ENCODE peak calls at places on chromosomes 3 and 15, in eight cellular contexts. One of them, this sample, is unnamed.

GRCh38 chr3:115975353-115975752 is 352.0 kb downstream of the GAP43 start:
- DNase-seq in sigmoid colon: no peak
- DNase-seq in GM23338: no peak
- DNase-seq in endothelial cell of umbilical vein: no peak
- DNase-seq in GM12891: no peak
- DNase-seq in HL-60: no peak
- DNase-seq in transverse colon: no peak
- DNase-seq in breast epithelium: no peak
- DNase-seq in this sample: no peak

GRCh38 chr3:55885721-55886120 is 398.6 kb upstream of the WNT5A start:
- DNase-seq in sigmoid colon: no peak
- DNase-seq in GM23338: peak
- DNase-seq in endothelial cell of umbilical vein: peak
- DNase-seq in GM12891: no peak
- DNase-seq in HL-60: peak
- DNase-seq in transverse colon: no peak
- DNase-seq in breast epithelium: no peak
- DNase-seq in this sample: no peak

GRCh38 chr15:29822100-29822684 is at the start of gene TJP1:
- DNase-seq in sigmoid colon: peak
- DNase-seq in GM23338: peak
- DNase-seq in endothelial cell of umbilical vein: peak
- DNase-seq in GM12891: no peak
- DNase-seq in HL-60: no peak
- DNase-seq in transverse colon: peak
- DNase-seq in breast epithelium: peak
- DNase-seq in this sample: peak

GRCh38 chr3:113242091-113242581 is 30.8 kb downstream of the BOC start:
- DNase-seq in sigmoid colon: no peak
- DNase-seq in GM23338: no peak
- DNase-seq in endothelial cell of umbilical vein: no peak
- DNase-seq in GM12891: no peak
- DNase-seq in HL-60: no peak
- DNase-seq in transverse colon: no peak
- DNase-seq in breast epithelium: no peak
- DNase-seq in this sample: no peak

GRCh38 chr3:125039897-125040175 is 16.0 kb downstream of the HEG1 start:
- DNase-seq in sigmoid colon: no peak
- DNase-seq in GM23338: no peak
- DNase-seq in endothelial cell of umbilical vein: peak
- DNase-seq in GM12891: no peak
- DNase-seq in HL-60: no peak
- DNase-seq in transverse colon: no peak
- DNase-seq in breast epithelium: no peak
- DNase-seq in this sample: no peak

GRCh38 chr3:32447865-32448400 is 54.7 kb downstream of the CMTM6 start:
- DNase-seq in sigmoid colon: no peak
- DNase-seq in GM23338: peak
- DNase-seq in endothelial cell of umbilical vein: no peak
- DNase-seq in GM12891: no peak
- DNase-seq in HL-60: no peak
- DNase-seq in transverse colon: no peak
- DNase-seq in breast epithelium: no peak
- DNase-seq in this sample: no peak

GRCh38 chr3:163916596-163917560 is 1161.4 kb downstream of the SI start:
- DNase-seq in sigmoid colon: no peak
- DNase-seq in GM23338: peak
- DNase-seq in endothelial cell of umbilical vein: no peak
- DNase-seq in GM12891: no peak
- DNase-seq in HL-60: no peak
- DNase-seq in transverse colon: no peak
- DNase-seq in breast epithelium: no peak
- DNase-seq in this sample: peak

GRCh38 chr15:93035953-93036810 is 52.8 kb downstream of the RGMA start:
- DNase-seq in sigmoid colon: peak
- DNase-seq in GM23338: peak
- DNase-seq in endothelial cell of umbilical vein: peak
- DNase-seq in GM12891: peak
- DNase-seq in HL-60: no peak
- DNase-seq in transverse colon: no peak
- DNase-seq in breast epithelium: no peak
- DNase-seq in this sample: peak

GRCh38 chr3:127289646-127290575 is 2.1 kb upstream of the PRR20G start:
- DNase-seq in sigmoid colon: no peak
- DNase-seq in GM23338: no peak
- DNase-seq in endothelial cell of umbilical vein: no peak
- DNase-seq in GM12891: no peak
- DNase-seq in HL-60: no peak
- DNase-seq in transverse colon: no peak
- DNase-seq in breast epithelium: no peak
- DNase-seq in this sample: no peak

GRCh38 chr3:41267975-41268640 is 68.8 kb downstream of the CTNNB1 start:
- DNase-seq in sigmoid colon: no peak
- DNase-seq in GM23338: no peak
- DNase-seq in endothelial cell of umbilical vein: peak
- DNase-seq in GM12891: no peak
- DNase-seq in HL-60: no peak
- DNase-seq in transverse colon: no peak
- DNase-seq in breast epithelium: no peak
- DNase-seq in this sample: no peak

GRCh38 chr3:138948371-138949001 is 1.5 kb downstream of the FOXL2NB start:
- DNase-seq in sigmoid colon: no peak
- DNase-seq in GM23338: peak
- DNase-seq in endothelial cell of umbilical vein: no peak
- DNase-seq in GM12891: no peak
- DNase-seq in HL-60: no peak
- DNase-seq in transverse colon: no peak
- DNase-seq in breast epithelium: no peak
- DNase-seq in this sample: no peak

GRCh38 chr15:77031376-77032050 is 36.6 kb downstream of the PSTPIP1 start:
- DNase-seq in sigmoid colon: peak
- DNase-seq in GM23338: no peak
- DNase-seq in endothelial cell of umbilical vein: no peak
- DNase-seq in GM12891: peak
- DNase-seq in HL-60: no peak
- DNase-seq in transverse colon: peak
- DNase-seq in breast epithelium: no peak
- DNase-seq in this sample: peak

GRCh38 chr3:129031476-129032215 is 28.9 kb upstream of the GP9 start:
- DNase-seq in sigmoid colon: no peak
- DNase-seq in GM23338: no peak
- DNase-seq in endothelial cell of umbilical vein: no peak
- DNase-seq in GM12891: no peak
- DNase-seq in HL-60: no peak
- DNase-seq in transverse colon: no peak
- DNase-seq in breast epithelium: no peak
- DNase-seq in this sample: no peak

GRCh38 chr15:36793205-36793604 is 213.8 kb downstream of the CDIN1 start:
- DNase-seq in sigmoid colon: no peak
- DNase-seq in GM23338: no peak
- DNase-seq in endothelial cell of umbilical vein: no peak
- DNase-seq in GM12891: no peak
- DNase-seq in HL-60: no peak
- DNase-seq in transverse colon: no peak
- DNase-seq in breast epithelium: no peak
- DNase-seq in this sample: no peak

GRCh38 chr3:171748341-171748918 is 61.9 kb downstream of the PLD1 start:
- DNase-seq in sigmoid colon: no peak
- DNase-seq in GM23338: peak
- DNase-seq in endothelial cell of umbilical vein: no peak
- DNase-seq in GM12891: no peak
- DNase-seq in HL-60: no peak
- DNase-seq in transverse colon: no peak
- DNase-seq in breast epithelium: no peak
- DNase-seq in this sample: no peak

GRCh38 chr15:73941871-73942635 is 15.8 kb downstream of the LOXL1 start:
- DNase-seq in sigmoid colon: peak
- DNase-seq in GM23338: no peak
- DNase-seq in endothelial cell of umbilical vein: no peak
- DNase-seq in GM12891: no peak
- DNase-seq in HL-60: no peak
- DNase-seq in transverse colon: no peak
- DNase-seq in breast epithelium: no peak
- DNase-seq in this sample: no peak

GRCh38 chr3:101243285-101244211 is 76.8 kb downstream of the IMPG2 start:
- DNase-seq in sigmoid colon: no peak
- DNase-seq in GM23338: no peak
- DNase-seq in endothelial cell of umbilical vein: no peak
- DNase-seq in GM12891: no peak
- DNase-seq in HL-60: no peak
- DNase-seq in transverse colon: no peak
- DNase-seq in breast epithelium: no peak
- DNase-seq in this sample: no peak

GRCh38 chr3:16325850-16326249 is 60.8 kb downstream of the OXNAD1 start:
- DNase-seq in sigmoid colon: no peak
- DNase-seq in GM23338: no peak
- DNase-seq in endothelial cell of umbilical vein: no peak
- DNase-seq in GM12891: no peak
- DNase-seq in HL-60: no peak
- DNase-seq in transverse colon: no peak
- DNase-seq in breast epithelium: no peak
- DNase-seq in this sample: no peak

DNA sequence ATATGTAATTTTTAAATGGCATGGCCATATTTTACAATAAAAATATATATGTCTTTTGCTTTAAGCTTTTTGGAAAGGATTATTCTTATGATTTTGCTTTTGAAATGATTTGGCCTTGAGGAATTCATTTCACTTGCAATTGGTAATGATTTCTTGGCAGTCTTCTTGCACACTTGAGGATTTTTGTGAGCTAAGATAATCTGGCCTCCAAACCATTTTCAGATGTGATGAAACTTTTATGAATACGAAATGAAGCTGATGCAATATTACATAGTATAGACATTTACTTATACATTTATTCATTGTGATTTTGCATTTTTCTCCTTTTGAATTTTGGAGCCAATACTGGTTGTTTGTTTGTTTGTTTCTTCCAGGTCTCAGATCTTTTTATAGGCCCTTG is 6.4 kb upstream of the SH2D7 start:
- DNase-seq in sigmoid colon: no peak
- DNase-seq in GM23338: no peak
- DNase-seq in endothelial cell of umbilical vein: no peak
- DNase-seq in GM12891: no peak
- DNase-seq in HL-60: no peak
- DNase-seq in transverse colon: no peak
- DNase-seq in breast epithelium: no peak
- DNase-seq in this sample: no peak
- TF ChIP-seq POLR2AphosphoS5 in sigmoid colon: no peak
- TF ChIP-seq POLR2AphosphoS5 in GM23338: no peak
- TF ChIP-seq POLR2AphosphoS5 in endothelial cell of umbilical vein: no peak
- TF ChIP-seq POLR2AphosphoS5 in GM12891: no peak
- TF ChIP-seq POLR2AphosphoS5 in HL-60: no peak
- TF ChIP-seq POLR2AphosphoS5 in transverse colon: no peak
- TF ChIP-seq POLR2AphosphoS5 in breast epithelium: no peak
- TF ChIP-seq POLR2AphosphoS5 in this sample: no peak

GRCh38 chr3:122893282-122893681 is 98.4 kb downstream of the SLC49A4 start:
- DNase-seq in sigmoid colon: no peak
- DNase-seq in GM23338: peak
- DNase-seq in endothelial cell of umbilical vein: no peak
- DNase-seq in GM12891: no peak
- DNase-seq in HL-60: no peak
- DNase-seq in transverse colon: no peak
- DNase-seq in breast epithelium: no peak
- DNase-seq in this sample: no peak
- TF ChIP-seq POLR2AphosphoS5 in sigmoid colon: no peak
- TF ChIP-seq POLR2AphosphoS5 in GM23338: no peak
- TF ChIP-seq POLR2AphosphoS5 in endothelial cell of umbilical vein: no peak
- TF ChIP-seq POLR2AphosphoS5 in GM12891: no peak
- TF ChIP-seq POLR2AphosphoS5 in HL-60: no peak
- TF ChIP-seq POLR2AphosphoS5 in transverse colon: no peak
- TF ChIP-seq POLR2AphosphoS5 in breast epithelium: no peak
- TF ChIP-seq POLR2AphosphoS5 in this sample: no peak

GRCh38 chr3:175234075-175234474 is 374.9 kb downstream of the NAALADL2 start:
- DNase-seq in sigmoid colon: no peak
- DNase-seq in GM23338: no peak
- DNase-seq in endothelial cell of umbilical vein: no peak
- DNase-seq in GM12891: no peak
- DNase-seq in HL-60: no peak
- DNase-seq in transverse colon: no peak
- DNase-seq in breast epithelium: no peak
- DNase-seq in this sample: no peak
- TF ChIP-seq POLR2AphosphoS5 in sigmoid colon: no peak
- TF ChIP-seq POLR2AphosphoS5 in GM23338: no peak
- TF ChIP-seq POLR2AphosphoS5 in endothelial cell of umbilical vein: no peak
- TF ChIP-seq POLR2AphosphoS5 in GM12891: no peak
- TF ChIP-seq POLR2AphosphoS5 in HL-60: no peak
- TF ChIP-seq POLR2AphosphoS5 in transverse colon: no peak
- TF ChIP-seq POLR2AphosphoS5 in breast epithelium: no peak
- TF ChIP-seq POLR2AphosphoS5 in this sample: no peak

GRCh38 chr3:189100866-189101265 is 70.9 kb upstream of the TPRG1 start:
- DNase-seq in sigmoid colon: no peak
- DNase-seq in GM23338: no peak
- DNase-seq in endothelial cell of umbilical vein: no peak
- DNase-seq in GM12891: no peak
- DNase-seq in HL-60: no peak
- DNase-seq in transverse colon: no peak
- DNase-seq in breast epithelium: peak
- DNase-seq in this sample: no peak

GRCh38 chr3:189101594-189101993 is 70.2 kb upstream of the TPRG1 start:
- DNase-seq in sigmoid colon: no peak
- DNase-seq in GM23338: no peak
- DNase-seq in endothelial cell of umbilical vein: no peak
- DNase-seq in GM12891: no peak
- DNase-seq in HL-60: no peak
- DNase-seq in transverse colon: no peak
- DNase-seq in breast epithelium: no peak
- DNase-seq in this sample: no peak

GRCh38 chr3:189099505-189100290 is 72.1 kb upstream of the TPRG1 start:
- DNase-seq in sigmoid colon: peak
- DNase-seq in GM23338: no peak
- DNase-seq in endothelial cell of umbilical vein: no peak
- DNase-seq in GM12891: no peak
- DNase-seq in HL-60: no peak
- DNase-seq in transverse colon: no peak
- DNase-seq in breast epithelium: no peak
- DNase-seq in this sample: no peak

GRCh38 chr3:189096092-189096491 is 75.7 kb upstream of the TPRG1 start:
- DNase-seq in sigmoid colon: no peak
- DNase-seq in GM23338: no peak
- DNase-seq in endothelial cell of umbilical vein: no peak
- DNase-seq in GM12891: no peak
- DNase-seq in HL-60: no peak
- DNase-seq in transverse colon: no peak
- DNase-seq in breast epithelium: no peak
- DNase-seq in this sample: no peak

GRCh38 chr3:189099031-189099471 is 72.7 kb upstream of the TPRG1 start:
- DNase-seq in sigmoid colon: peak
- DNase-seq in GM23338: no peak
- DNase-seq in endothelial cell of umbilical vein: no peak
- DNase-seq in GM12891: no peak
- DNase-seq in HL-60: no peak
- DNase-seq in transverse colon: peak
- DNase-seq in breast epithelium: peak
- DNase-seq in this sample: no peak
- TF ChIP-seq POLR2AphosphoS5 in sigmoid colon: peak
- TF ChIP-seq POLR2AphosphoS5 in GM23338: no peak
- TF ChIP-seq POLR2AphosphoS5 in endothelial cell of umbilical vein: no peak
- TF ChIP-seq POLR2AphosphoS5 in GM12891: no peak
- TF ChIP-seq POLR2AphosphoS5 in HL-60: no peak
- TF ChIP-seq POLR2AphosphoS5 in transverse colon: peak
- TF ChIP-seq POLR2AphosphoS5 in breast epithelium: peak
- TF ChIP-seq POLR2AphosphoS5 in this sample: no peak

GRCh38 chr3:106428565-106428994 is 559.8 kb upstream of the CBLB start:
- DNase-seq in sigmoid colon: peak
- DNase-seq in GM23338: no peak
- DNase-seq in endothelial cell of umbilical vein: peak
- DNase-seq in GM12891: no peak
- DNase-seq in HL-60: peak
- DNase-seq in transverse colon: peak
- DNase-seq in breast epithelium: no peak
- DNase-seq in this sample: no peak
- TF ChIP-seq POLR2AphosphoS5 in sigmoid colon: peak
- TF ChIP-seq POLR2AphosphoS5 in GM23338: no peak
- TF ChIP-seq POLR2AphosphoS5 in endothelial cell of umbilical vein: no peak
- TF ChIP-seq POLR2AphosphoS5 in GM12891: no peak
- TF ChIP-seq POLR2AphosphoS5 in HL-60: no peak
- TF ChIP-seq POLR2AphosphoS5 in transverse colon: peak
- TF ChIP-seq POLR2AphosphoS5 in breast epithelium: no peak
- TF ChIP-seq POLR2AphosphoS5 in this sample: peak